ENCODE peak calls at places on chromosomes 7 and 10, in five cellular contexts. R is fibroblast of lung, K is substantia nigra, I is HS-5, H is T-helper 17 cell. D is an unnamed sample.

GRCh38 chr10:113084031-113084430 is 134.0 kb downstream of the TCF7L2 start:
- DNase-seq in R (no peak), I (no peak), H (no peak), K (no peak), D (no peak)

GRCh38 chr10:97821308-97822038 is 28.2 kb upstream of the GOLGA7B start:
- DNase-seq in I (no peak), R (no peak), H (no peak), K (no peak), D (no peak)

GRCh38 chr10:103814626-103815370 is 40.6 kb downstream of the SH3PXD2A start:
- DNase-seq in K (no peak), H (no peak), R (peak), I (no peak), D (no peak)

GRCh38 chr7:31776616-31777015 is 89.6 kb downstream of the PPP1R17 start:
- DNase-seq in K (no peak), R (peak), H (no peak), I (peak), D (no peak)

GRCh38 chr7:114791771-114792170 is 130.1 kb upstream of the MDFIC start:
- DNase-seq in H (no peak), I (no peak), R (no peak), K (no peak), D (no peak)

GRCh38 chr10:6034371-6034770 is 27.8 kb downstream of the IL2RA start:
- DNase-seq in H (no peak), I (no peak), R (no peak), K (no peak), D (no peak)

GRCh38 chr10:93408788-93409187 is 73.3 kb downstream of the MYOF start:
- DNase-seq in H (no peak), R (no peak), K (no peak), I (no peak), D (no peak)

GRCh38 chr7:27842094-27842493 is 102.1 kb downstream of the TAX1BP1 start:
- DNase-seq in H (no peak), K (no peak), I (no peak), R (no peak), D (no peak)

GRCh38 chr7:15334524-15335269 is 227.1 kb downstream of the AGMO start:
- DNase-seq in K (no peak), H (no peak), R (peak), I (no peak), D (no peak)

GRCh38 chr10:125448596-125448995 is 234.4 kb downstream of the TEX36 start:
- DNase-seq in R (peak), K (no peak), I (no peak), H (no peak), D (no peak)

GRCh38 chr10:29253096-29254029 is 35.5 kb upstream of the LYZL1 start:
- DNase-seq in R (no peak), H (no peak), I (no peak), K (no peak), D (no peak)

GRCh38 chr10:124378817-124379510 is 39.8 kb downstream of the OAT start:
- DNase-seq in H (no peak), K (no peak), I (no peak), R (no peak), D (peak)

GRCh38 chr10:42768581-42769152 is 13.9 kb upstream of the BMS1 start:
- DNase-seq in R (no peak), H (no peak), I (no peak), K (no peak), D (no peak)

GRCh38 chr10:67917169-67917568 is 32.7 kb downstream of the SIRT1 start:
- DNase-seq in H (no peak), K (no peak), I (no peak), R (no peak), D (no peak)

GRCh38 chr10:101055416-101055815 is 6.4 kb upstream of the KAZALD1 start:
- DNase-seq in H (no peak), K (no peak), R (no peak), I (no peak), D (no peak)

GRCh38 chr7:158386866-158387820 is 200.5 kb downstream of the PTPRN2 start:
- DNase-seq in H (no peak), I (no peak), K (no peak), R (no peak), D (no peak)

GRCh38 chr7:120662291-120662690 is 195.7 kb downstream of the TSPAN12 start:
- DNase-seq in I (no peak), R (no peak), H (no peak), K (no peak), D (no peak)